ENCODE peak calls at places on chromosomes 12 and 14, in six cellular contexts. U is HuH-7, D is ovary, T is T-helper 22 cell, N is breast epithelium, X is EL. C is an unnamed sample.

GRCh38 chr12:47808574-47809380 is 10.9 kb downstream of the HDAC7 start:
- DNase-seq in U (no peak), D (no peak), T (peak; percentile 44), N (no peak), X (peak; percentile 74), C (no peak)

GRCh38 chr12:4172999-4173398 is 100.6 kb upstream of the CCND2 start:
- DNase-seq in U (no peak), D (no peak), T (no peak), N (no peak), X (peak; percentile 62), C (no peak)

GRCh38 chr12:29396774-29397173 is 15.8 kb upstream of the ERGIC2 start:
- DNase-seq in U (no peak), D (no peak), T (no peak), N (no peak), X (peak; percentile 8), C (no peak)

GRCh38 chr12:123389560-123390351 is 5.8 kb downstream of the KMT5A start:
- DNase-seq in U (no peak), D (peak; percentile 39), T (peak; percentile 4), N (no peak), X (peak; percentile 46), C (peak; percentile 78)

GRCh38 chr14:22489247-22489551 is 99.8 kb downstream of the DAD1 start:
- DNase-seq in U (no peak), D (no peak), T (no peak), N (no peak), X (no peak), C (no peak)

GRCh38 chr12:99154264-99154982 is 493.1 kb upstream of the GARIN6 start:
- DNase-seq in U (no peak), D (peak; percentile 17), T (no peak), N (no peak), X (no peak), C (no peak)

GRCh38 chr12:14841761-14842160 is 1.6 kb downstream of the ART4 start:
- DNase-seq in U (peak; percentile 15), D (no peak), T (no peak), N (peak; percentile 69), X (peak; percentile 86), C (peak; percentile 76)

GRCh38 chr14:95504135-95505029 is 12.1 kb downstream of the SYNE3 start:
- DNase-seq in U (no peak), D (no peak), T (no peak), N (no peak), X (peak; percentile 60), C (no peak)

GRCh38 chr12:49553512-49554088 is 14.3 kb downstream of the MCRS1 start:
- DNase-seq in U (peak; percentile 91), D (no peak), T (no peak), N (no peak), X (no peak), C (no peak)

GRCh38 chr12:124030510-124030909 is 57.5 kb downstream of the ZNF664 start:
- DNase-seq in U (no peak), D (no peak), T (no peak), N (no peak), X (peak; percentile 94), C (no peak)

GRCh38 chr12:93851245-93851665 is 174.1 kb downstream of the CRADD start:
- DNase-seq in U (no peak), D (no peak), T (no peak), N (no peak), X (no peak), C (no peak)

GRCh38 chr12:75635606-75636444 is 124.4 kb upstream of the KRR1 start:
- DNase-seq in U (no peak), D (no peak), T (no peak), N (no peak), X (peak; percentile 85), C (no peak)

GRCh38 chr14:74882103-74882920 is 596 bp downstream of the DLST start:
- DNase-seq in U (no peak), D (peak; percentile 42), T (peak; percentile 39), N (no peak), X (peak; percentile 48), C (peak; percentile 89)

GRCh38 chr14:75299064-75299463 is 20.4 kb downstream of the FOS start:
- DNase-seq in U (no peak), D (no peak), T (no peak), N (peak; percentile 32), X (no peak), C (peak; percentile 90)

GRCh38 chr12:50964432-50964831 is 12.1 kb downstream of the HIGD1C start:
- DNase-seq in U (no peak), D (no peak), T (no peak), N (no peak), X (no peak), C (no peak)

GRCh38 chr14:89635615-89636014 is 218.6 kb upstream of the FOXN3 start:
- DNase-seq in U (no peak), D (no peak), T (no peak), N (no peak), X (no peak), C (no peak)

GRCh38 chr14:32468955-32469354 is 139.9 kb downstream of the AKAP6 start:
- DNase-seq in U (no peak), D (no peak), T (no peak), N (no peak), X (peak; percentile 78), C (no peak)